ENCODE peak calls at places on chromosomes 1 and 21, in six cellular contexts. T is GM12878, C is HepG2, H is GM12891, F is K562, R is H1. M is an unnamed sample.

GRCh38 chr1:206703647-206704046 is 18.9 kb downstream of the MAPKAPK2 start:
- DNase-seq in T (peak), C (no peak), H (no peak), F (no peak), R (no peak), M (no peak)

GRCh38 chr21:46079357-46080170 is 18.3 kb upstream of the COL6A2 start:
- DNase-seq in T (no peak), C (no peak), H (peak), F (no peak), R (no peak), M (no peak)

GRCh38 chr1:159913451-159914192 is 11.7 kb downstream of the TAGLN2 start:
- DNase-seq in T (no peak), C (no peak), H (no peak), F (no peak), R (no peak), M (no peak)

GRCh38 chr1:228004331-228004871 is 2.4 kb upstream of the WNT3A start:
- DNase-seq in T (no peak), C (peak), H (no peak), F (peak), R (no peak), M (no peak)

GRCh38 chr1:86207323-86207722 is 50.8 kb upstream of the COL24A1 start:
- DNase-seq in T (no peak), C (no peak), H (no peak), F (no peak), R (no peak), M (no peak)

GRCh38 chr1:3169621-3170356 is 100.8 kb downstream of the PRDM16 start:
- DNase-seq in T (no peak), C (no peak), H (no peak), F (no peak), R (no peak), M (no peak)

GRCh38 chr1:3313579-3313955 is 140.9 kb upstream of the ARHGEF16 start:
- DNase-seq in T (no peak), C (no peak), H (no peak), F (no peak), R (no peak), M (no peak)

GRCh38 chr1:224852901-224853568 is 76.4 kb upstream of the DNAH14 start:
- DNase-seq in T (peak), C (peak), H (no peak), F (peak), R (no peak), M (no peak)

GRCh38 chr1:47709302-47710074 is 271.6 kb downstream of the FOXD2 start:
- DNase-seq in T (no peak), C (no peak), H (peak), F (peak), R (no peak), M (peak)

GRCh38 chr21:43268086-43268803 is 99.4 kb downstream of the CRYAA start:
- DNase-seq in T (no peak), C (peak), H (no peak), F (no peak), R (no peak), M (no peak)

GRCh38 chr1:35097224-35097623 is 18.0 kb downstream of the ZMYM1 start:
- DNase-seq in T (no peak), C (no peak), H (no peak), F (no peak), R (no peak), M (no peak)

GRCh38 chr1:190619724-190620123 is 142.1 kb upstream of the BRINP3 start:
- DNase-seq in T (no peak), C (no peak), H (no peak), F (no peak), R (no peak), M (no peak)

GRCh38 chr1:47774986-47775834 is 222.0 kb downstream of the TRABD2B start:
- DNase-seq in T (no peak), C (no peak), H (no peak), F (no peak), R (no peak), M (no peak)

GRCh38 chr1:222829868-222830267 is 15.0 kb downstream of the DISP1 start:
- DNase-seq in T (no peak), C (no peak), H (no peak), F (no peak), R (no peak), M (no peak)

GRCh38 chr1:12161324-12161661 is 5.5 kb upstream of the TNFRSF1B start:
- DNase-seq in T (no peak), C (no peak), H (no peak), F (no peak), R (no peak), M (no peak)

GRCh38 chr21:25639922-25640670 is 1.0 kb downstream of the JAM2 start:
- DNase-seq in T (no peak), C (no peak), H (no peak), F (no peak), R (no peak), M (peak)

GRCh38 chr1:43316738-43317520 is 16.1 kb downstream of the TIE1 start:
- DNase-seq in T (no peak), C (no peak), H (no peak), F (no peak), R (no peak), M (no peak)

GRCh38 chr1:20678599-20678998 is 17.4 kb upstream of the DDOST start:
- DNase-seq in T (peak), C (no peak), H (peak), F (no peak), R (no peak), M (no peak)

GRCh38 chr1:231929311-231929710 is 302.7 kb downstream of the DISC1 start:
- DNase-seq in T (no peak), C (no peak), H (no peak), F (no peak), R (no peak), M (no peak)

DNA sequence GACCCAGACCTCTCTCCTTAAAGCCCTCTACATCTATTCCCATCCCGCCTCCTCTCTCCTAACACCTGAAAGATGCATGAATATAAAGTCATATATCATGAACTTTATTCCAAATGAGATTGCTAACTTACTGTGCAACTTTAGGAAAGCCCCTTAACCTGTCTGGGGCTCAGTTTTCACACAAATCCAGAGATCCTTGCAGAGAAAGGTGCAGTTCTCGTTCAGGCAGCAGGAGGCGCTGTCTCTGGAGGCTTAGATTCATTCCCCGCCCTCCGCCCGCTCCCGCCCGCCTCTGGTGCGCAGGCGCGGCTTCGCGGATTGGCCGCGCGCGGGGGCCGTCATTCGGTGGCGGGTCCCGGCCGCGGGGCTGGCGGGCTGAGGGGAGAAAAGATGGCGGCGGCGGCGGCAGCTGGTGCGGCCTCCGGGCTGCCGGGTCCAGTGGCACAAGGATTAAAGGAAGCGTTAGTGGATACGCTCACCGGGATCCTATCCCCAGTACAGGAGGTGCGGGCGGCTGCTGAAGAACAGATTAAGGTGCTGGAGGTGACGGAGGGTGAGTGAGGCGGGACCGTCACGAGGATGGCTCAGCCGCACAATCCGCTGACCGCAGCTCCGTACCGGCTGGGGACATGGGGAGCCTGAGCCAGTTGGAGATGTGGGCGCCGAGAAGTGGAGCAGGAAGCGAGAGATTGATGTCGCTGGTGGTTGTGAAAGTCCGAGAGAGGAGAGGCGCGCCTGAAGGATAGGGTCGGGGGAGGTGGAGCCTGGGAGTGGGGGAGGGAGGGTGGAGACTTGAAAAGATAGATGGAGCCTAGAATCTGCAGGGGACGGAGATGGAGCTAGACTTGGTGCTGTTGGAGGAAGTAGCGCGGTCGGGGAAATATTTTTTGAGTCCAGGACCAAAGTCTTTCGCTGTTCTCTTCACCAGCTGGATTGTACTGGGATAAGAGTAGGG is at the start of gene IPO9:
- DNase-seq in T (peak), C (peak), H (peak), F (peak), R (peak), M (peak)
- TF ChIP-seq POLR2A in T (peak), C (peak), H (peak), F (peak), R (peak), M (peak)

DNA sequence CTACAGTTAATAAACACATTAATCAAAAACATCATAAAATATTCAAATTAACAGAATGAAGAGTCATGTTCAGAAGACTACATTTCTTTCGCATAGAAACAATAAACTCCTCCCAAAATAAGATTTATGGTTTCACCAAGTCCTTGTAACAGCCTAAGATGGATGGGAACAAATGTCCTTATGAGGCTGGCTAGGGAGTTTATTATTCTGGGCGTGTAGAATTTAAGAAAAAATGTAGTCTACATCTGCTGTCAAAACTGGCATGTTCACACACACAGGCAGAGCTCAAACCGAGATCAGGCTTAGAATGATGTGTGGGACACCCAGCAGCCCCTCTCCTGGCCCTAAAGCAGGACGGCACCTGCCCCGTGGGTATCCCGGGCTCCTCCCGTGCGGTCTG is 101.1 kb downstream of the NPHP4 start:
- DNase-seq in T (no peak), C (no peak), H (no peak), F (no peak), R (no peak), M (no peak)
- TF ChIP-seq TAF1 in T (no peak), C (no peak), H (no peak), F (no peak), R (no peak), M (no peak)

GRCh38 chr1:32773018-32773763 is 44.0 kb downstream of the YARS1 start:
- DNase-seq in T (peak), C (peak), H (peak), F (peak), R (peak), M (peak)
- TF ChIP-seq POLR2AphosphoS5 in T (no peak), C (no peak), H (peak), F (no peak), R (peak), M (no peak)

DNA sequence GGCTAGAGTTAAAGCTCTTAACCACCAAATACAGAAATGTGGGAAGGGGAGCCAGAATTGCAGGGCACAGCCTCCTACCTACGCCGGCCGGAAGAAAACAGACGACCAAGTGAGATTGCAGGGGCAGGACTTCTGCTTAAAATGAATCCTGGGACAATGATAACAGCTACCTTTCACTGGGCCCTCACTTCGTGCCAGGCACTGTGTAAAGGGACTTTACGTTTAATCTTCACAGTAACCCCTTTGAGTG is at the start of gene GNAT2:
- DNase-seq in T (no peak), C (no peak), H (no peak), F (no peak), R (no peak), M (no peak)
- TF ChIP-seq POLR2A in T (no peak), C (no peak), H (peak), F (peak), R (no peak), M (no peak)

DNA sequence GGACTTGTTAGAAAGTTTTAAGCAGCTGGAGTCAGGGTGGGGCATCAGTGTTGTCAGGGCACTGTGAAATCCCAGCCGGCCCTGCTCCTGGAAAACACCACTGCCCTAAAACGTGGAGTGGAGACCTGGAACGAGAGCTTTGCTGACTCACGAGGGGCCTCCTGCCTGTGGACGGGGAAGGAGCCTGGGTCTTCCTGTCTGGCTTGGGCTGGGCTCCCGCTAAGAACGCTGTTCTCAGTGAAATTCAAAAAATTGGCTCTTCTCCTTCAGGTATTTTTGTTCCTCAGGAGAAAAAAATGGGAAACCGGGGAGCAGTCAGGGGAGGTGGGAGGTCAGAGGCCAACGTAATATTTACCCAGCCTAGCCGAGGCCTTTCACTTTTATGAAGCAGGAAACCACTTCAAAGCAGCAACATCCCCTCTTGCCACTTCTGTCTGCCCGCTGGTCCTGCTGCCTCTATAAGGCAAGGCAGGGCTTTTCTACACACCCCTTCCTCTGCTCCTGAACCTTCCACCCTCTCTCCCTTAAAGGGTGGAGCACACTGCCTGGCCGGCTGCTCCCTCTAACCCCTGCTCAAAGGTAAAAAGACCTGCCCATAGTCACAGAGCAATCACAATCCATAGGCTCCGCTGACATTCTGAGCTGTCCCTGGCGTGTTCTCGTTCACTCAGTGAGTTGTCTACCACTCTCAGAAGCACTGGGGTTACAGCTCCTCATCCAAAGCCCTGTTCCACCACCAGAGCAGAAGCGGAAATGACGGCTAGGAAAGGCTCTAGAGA is 8.0 kb downstream of the PLXNA2 start:
- DNase-seq in T (no peak), C (peak), H (no peak), F (peak), R (no peak), M (no peak)
- TF ChIP-seq TAF1 in T (no peak), C (no peak), H (no peak), F (no peak), R (no peak), M (no peak)

GRCh38 chr1:27032119-27032461 is 19.4 kb upstream of the TENT5B start:
- DNase-seq in T (no peak), C (no peak), H (no peak), F (no peak), R (no peak), M (no peak)

GRCh38 chr1:27033059-27033746 is 20.6 kb upstream of the TENT5B start:
- DNase-seq in T (no peak), C (no peak), H (no peak), F (no peak), R (no peak), M (no peak)

GRCh38 chr1:27029517-27029916 is 16.9 kb upstream of the TENT5B start:
- DNase-seq in T (no peak), C (no peak), H (no peak), F (no peak), R (no peak), M (no peak)

GRCh38 chr1:27027575-27028250 is 15.1 kb upstream of the TENT5B start:
- DNase-seq in T (no peak), C (peak), H (no peak), F (peak), R (no peak), M (no peak)

DNA sequence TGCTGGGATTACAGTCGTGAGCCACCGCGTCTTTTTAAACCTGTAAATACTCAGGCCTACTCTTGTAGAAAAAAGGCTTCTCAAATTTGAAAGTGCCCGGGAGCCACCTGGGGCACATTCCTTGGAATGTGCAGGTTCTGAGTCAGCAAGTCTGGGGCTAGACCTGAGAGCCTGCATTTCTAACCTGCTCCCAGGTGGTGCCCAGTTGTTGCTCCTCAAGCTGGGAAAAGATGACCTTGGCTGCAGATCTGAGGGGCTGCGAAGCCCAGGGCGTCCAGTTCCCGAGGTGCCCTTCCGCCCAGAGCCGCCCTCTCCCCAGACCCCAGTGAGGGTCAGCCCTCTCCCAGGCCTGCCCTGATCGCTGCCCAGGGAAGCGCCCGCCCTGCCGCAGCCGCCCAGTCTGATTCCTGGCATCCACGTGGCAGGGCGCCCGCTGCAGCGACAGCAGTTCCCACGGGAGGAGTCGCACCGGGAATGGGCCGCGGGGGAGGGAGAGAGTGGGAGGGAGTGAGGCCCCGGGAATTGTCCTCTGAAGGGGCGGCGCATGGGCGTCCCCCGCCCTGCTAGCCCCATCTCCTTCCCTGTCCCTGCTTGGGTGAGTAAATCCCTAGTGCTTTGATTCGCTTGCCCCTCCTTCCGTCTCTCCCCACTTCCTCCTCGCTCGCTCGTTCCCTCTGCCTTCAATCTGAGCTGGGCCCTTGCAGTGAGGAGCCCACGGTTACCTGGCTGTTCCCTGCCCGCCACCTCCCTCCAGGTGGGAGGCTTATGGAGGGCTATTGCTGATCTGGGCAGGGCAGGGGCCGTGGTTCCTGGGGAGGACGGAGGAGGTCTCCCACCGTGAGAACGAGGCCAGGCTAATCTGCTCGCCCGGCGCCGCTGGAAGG is 18.8 kb upstream of the TENT5B start:
- DNase-seq in T (no peak), C (no peak), H (no peak), F (no peak), R (no peak), M (no peak)
- TF ChIP-seq POLR2AphosphoS5 in T (no peak), C (no peak), H (no peak), F (no peak), R (no peak), M (no peak)